ENCODE peak calls at places on chromosomes 7 and 10, in six cellular contexts. One of them, this sample, is unnamed.

GRCh38 chr7:105808703-105809590 is 67.5 kb downstream of the ATXN7L1 start:
- DNase-seq in NCI-H2081: no peak
- DNase-seq in activated CD4-positive, alpha-beta T cell treated with anti-CD3 and anti-CD28 coated beads, Interleukin-2, amount 50 U/mL, for 4 hours: peak
- DNase-seq in ovary: no peak
- DNase-seq in GM04503: no peak
- DNase-seq in activated CD4-positive, CD25-positive, alpha-beta regulatory T cell: peak
- DNase-seq in this sample: no peak

GRCh38 chr7:67463983-67464382 is 467.4 kb downstream of the TYW1 start:
- DNase-seq in NCI-H2081: no peak
- DNase-seq in activated CD4-positive, alpha-beta T cell treated with anti-CD3 and anti-CD28 coated beads, Interleukin-2, amount 50 U/mL, for 4 hours: no peak
- DNase-seq in ovary: no peak
- DNase-seq in GM04503: no peak
- DNase-seq in activated CD4-positive, CD25-positive, alpha-beta regulatory T cell: no peak
- DNase-seq in this sample: no peak

GRCh38 chr7:98679741-98680140 is 62.7 kb downstream of the NPTX2 start:
- DNase-seq in NCI-H2081: no peak
- DNase-seq in activated CD4-positive, alpha-beta T cell treated with anti-CD3 and anti-CD28 coated beads, Interleukin-2, amount 50 U/mL, for 4 hours: no peak
- DNase-seq in ovary: no peak
- DNase-seq in GM04503: no peak
- DNase-seq in activated CD4-positive, CD25-positive, alpha-beta regulatory T cell: no peak
- DNase-seq in this sample: no peak

GRCh38 chr7:7920481-7920880 is 48.1 kb upstream of the GLCCI1 start:
- DNase-seq in NCI-H2081: no peak
- DNase-seq in activated CD4-positive, alpha-beta T cell treated with anti-CD3 and anti-CD28 coated beads, Interleukin-2, amount 50 U/mL, for 4 hours: no peak
- DNase-seq in ovary: no peak
- DNase-seq in GM04503: no peak
- DNase-seq in activated CD4-positive, CD25-positive, alpha-beta regulatory T cell: no peak
- DNase-seq in this sample: peak

GRCh38 chr10:68633281-68633680 is 73.1 kb downstream of the TET1 start:
- DNase-seq in NCI-H2081: no peak
- DNase-seq in activated CD4-positive, alpha-beta T cell treated with anti-CD3 and anti-CD28 coated beads, Interleukin-2, amount 50 U/mL, for 4 hours: no peak
- DNase-seq in ovary: no peak
- DNase-seq in GM04503: no peak
- DNase-seq in activated CD4-positive, CD25-positive, alpha-beta regulatory T cell: no peak
- DNase-seq in this sample: peak

GRCh38 chr10:91978585-91978984 is 55.0 kb downstream of the BTAF1 start:
- DNase-seq in NCI-H2081: no peak
- DNase-seq in activated CD4-positive, alpha-beta T cell treated with anti-CD3 and anti-CD28 coated beads, Interleukin-2, amount 50 U/mL, for 4 hours: no peak
- DNase-seq in ovary: no peak
- DNase-seq in GM04503: no peak
- DNase-seq in activated CD4-positive, CD25-positive, alpha-beta regulatory T cell: no peak
- DNase-seq in this sample: no peak

GRCh38 chr7:42247301-42247700 is 10.3 kb upstream of the GLI3 start:
- DNase-seq in NCI-H2081: no peak
- DNase-seq in activated CD4-positive, alpha-beta T cell treated with anti-CD3 and anti-CD28 coated beads, Interleukin-2, amount 50 U/mL, for 4 hours: no peak
- DNase-seq in ovary: no peak
- DNase-seq in GM04503: peak
- DNase-seq in activated CD4-positive, CD25-positive, alpha-beta regulatory T cell: no peak
- DNase-seq in this sample: no peak

GRCh38 chr10:121734517-121735137 is 136.4 kb upstream of the FGFR2 start:
- DNase-seq in NCI-H2081: no peak
- DNase-seq in activated CD4-positive, alpha-beta T cell treated with anti-CD3 and anti-CD28 coated beads, Interleukin-2, amount 50 U/mL, for 4 hours: no peak
- DNase-seq in ovary: no peak
- DNase-seq in GM04503: no peak
- DNase-seq in activated CD4-positive, CD25-positive, alpha-beta regulatory T cell: no peak
- DNase-seq in this sample: peak

GRCh38 chr7:128755816-128756476 is 16.8 kb downstream of the CALU start:
- DNase-seq in NCI-H2081: peak
- DNase-seq in activated CD4-positive, alpha-beta T cell treated with anti-CD3 and anti-CD28 coated beads, Interleukin-2, amount 50 U/mL, for 4 hours: no peak
- DNase-seq in ovary: no peak
- DNase-seq in GM04503: peak
- DNase-seq in activated CD4-positive, CD25-positive, alpha-beta regulatory T cell: no peak
- DNase-seq in this sample: no peak

GRCh38 chr7:2190531-2190930 is 42.2 kb downstream of the MAD1L1 start:
- DNase-seq in NCI-H2081: peak
- DNase-seq in activated CD4-positive, alpha-beta T cell treated with anti-CD3 and anti-CD28 coated beads, Interleukin-2, amount 50 U/mL, for 4 hours: no peak
- DNase-seq in ovary: no peak
- DNase-seq in GM04503: no peak
- DNase-seq in activated CD4-positive, CD25-positive, alpha-beta regulatory T cell: no peak
- DNase-seq in this sample: no peak

GRCh38 chr10:86312701-86313270 is 53.8 kb downstream of the GRID1 start:
- DNase-seq in NCI-H2081: peak
- DNase-seq in activated CD4-positive, alpha-beta T cell treated with anti-CD3 and anti-CD28 coated beads, Interleukin-2, amount 50 U/mL, for 4 hours: no peak
- DNase-seq in ovary: no peak
- DNase-seq in GM04503: no peak
- DNase-seq in activated CD4-positive, CD25-positive, alpha-beta regulatory T cell: no peak
- DNase-seq in this sample: peak

GRCh38 chr7:100603697-100604077 is 1.5 kb downstream of the PCOLCE start:
- DNase-seq in NCI-H2081: no peak
- DNase-seq in activated CD4-positive, alpha-beta T cell treated with anti-CD3 and anti-CD28 coated beads, Interleukin-2, amount 50 U/mL, for 4 hours: no peak
- DNase-seq in ovary: peak
- DNase-seq in GM04503: no peak
- DNase-seq in activated CD4-positive, CD25-positive, alpha-beta regulatory T cell: no peak
- DNase-seq in this sample: no peak

GRCh38 chr10:98041352-98042043 is 11.1 kb upstream of the CRTAC1 start:
- DNase-seq in NCI-H2081: peak
- DNase-seq in activated CD4-positive, alpha-beta T cell treated with anti-CD3 and anti-CD28 coated beads, Interleukin-2, amount 50 U/mL, for 4 hours: no peak
- DNase-seq in ovary: no peak
- DNase-seq in GM04503: peak
- DNase-seq in activated CD4-positive, CD25-positive, alpha-beta regulatory T cell: no peak
- DNase-seq in this sample: peak

GRCh38 chr7:25965405-25966123 is 186.4 kb upstream of the NFE2L3 start:
- DNase-seq in NCI-H2081: peak
- DNase-seq in activated CD4-positive, alpha-beta T cell treated with anti-CD3 and anti-CD28 coated beads, Interleukin-2, amount 50 U/mL, for 4 hours: no peak
- DNase-seq in ovary: no peak
- DNase-seq in GM04503: no peak
- DNase-seq in activated CD4-positive, CD25-positive, alpha-beta regulatory T cell: no peak
- DNase-seq in this sample: no peak

GRCh38 chr10:5291501-5292195 is 73.1 kb upstream of the UCN3 start:
- DNase-seq in NCI-H2081: peak
- DNase-seq in activated CD4-positive, alpha-beta T cell treated with anti-CD3 and anti-CD28 coated beads, Interleukin-2, amount 50 U/mL, for 4 hours: no peak
- DNase-seq in ovary: no peak
- DNase-seq in GM04503: peak
- DNase-seq in activated CD4-positive, CD25-positive, alpha-beta regulatory T cell: no peak
- DNase-seq in this sample: no peak

GRCh38 chr10:114925675-114926204 is 12.3 kb upstream of the TRUB1 start:
- DNase-seq in NCI-H2081: no peak
- DNase-seq in activated CD4-positive, alpha-beta T cell treated with anti-CD3 and anti-CD28 coated beads, Interleukin-2, amount 50 U/mL, for 4 hours: no peak
- DNase-seq in ovary: no peak
- DNase-seq in GM04503: peak
- DNase-seq in activated CD4-positive, CD25-positive, alpha-beta regulatory T cell: no peak
- DNase-seq in this sample: no peak

GRCh38 chr7:55127622-55128081 is 108.8 kb downstream of the EGFR start:
- DNase-seq in NCI-H2081: peak
- DNase-seq in activated CD4-positive, alpha-beta T cell treated with anti-CD3 and anti-CD28 coated beads, Interleukin-2, amount 50 U/mL, for 4 hours: no peak
- DNase-seq in ovary: no peak
- DNase-seq in GM04503: no peak
- DNase-seq in activated CD4-positive, CD25-positive, alpha-beta regulatory T cell: no peak
- DNase-seq in this sample: peak

GRCh38 chr10:86109421-86109820 is 257.2 kb downstream of the GRID1 start:
- DNase-seq in NCI-H2081: no peak
- DNase-seq in activated CD4-positive, alpha-beta T cell treated with anti-CD3 and anti-CD28 coated beads, Interleukin-2, amount 50 U/mL, for 4 hours: no peak
- DNase-seq in ovary: no peak
- DNase-seq in GM04503: no peak
- DNase-seq in activated CD4-positive, CD25-positive, alpha-beta regulatory T cell: no peak
- DNase-seq in this sample: no peak

GRCh38 chr7:79282051-79282694 is 171.3 kb downstream of the MAGI2 start:
- DNase-seq in NCI-H2081: peak
- DNase-seq in activated CD4-positive, alpha-beta T cell treated with anti-CD3 and anti-CD28 coated beads, Interleukin-2, amount 50 U/mL, for 4 hours: no peak
- DNase-seq in ovary: no peak
- DNase-seq in GM04503: peak
- DNase-seq in activated CD4-positive, CD25-positive, alpha-beta regulatory T cell: no peak
- DNase-seq in this sample: peak

GRCh38 chr10:108112218-108112617 is 947.7 kb upstream of the SORCS1 start:
- DNase-seq in NCI-H2081: no peak
- DNase-seq in activated CD4-positive, alpha-beta T cell treated with anti-CD3 and anti-CD28 coated beads, Interleukin-2, amount 50 U/mL, for 4 hours: no peak
- DNase-seq in ovary: no peak
- DNase-seq in GM04503: no peak
- DNase-seq in activated CD4-positive, CD25-positive, alpha-beta regulatory T cell: no peak
- DNase-seq in this sample: no peak

GRCh38 chr10:119737827-119738226 is 12.0 kb downstream of the INPP5F start:
- DNase-seq in NCI-H2081: no peak
- DNase-seq in activated CD4-positive, alpha-beta T cell treated with anti-CD3 and anti-CD28 coated beads, Interleukin-2, amount 50 U/mL, for 4 hours: peak
- DNase-seq in ovary: no peak
- DNase-seq in GM04503: peak
- DNase-seq in activated CD4-positive, CD25-positive, alpha-beta regulatory T cell: no peak
- DNase-seq in this sample: no peak

GRCh38 chr10:3806603-3807002 is 21.6 kb upstream of the KLF6 start:
- DNase-seq in NCI-H2081: peak
- DNase-seq in activated CD4-positive, alpha-beta T cell treated with anti-CD3 and anti-CD28 coated beads, Interleukin-2, amount 50 U/mL, for 4 hours: no peak
- DNase-seq in ovary: no peak
- DNase-seq in GM04503: peak
- DNase-seq in activated CD4-positive, CD25-positive, alpha-beta regulatory T cell: no peak
- DNase-seq in this sample: no peak

GRCh38 chr7:11751315-11751714 is 80.7 kb downstream of the THSD7A start:
- DNase-seq in NCI-H2081: no peak
- DNase-seq in activated CD4-positive, alpha-beta T cell treated with anti-CD3 and anti-CD28 coated beads, Interleukin-2, amount 50 U/mL, for 4 hours: no peak
- DNase-seq in ovary: no peak
- DNase-seq in GM04503: no peak
- DNase-seq in activated CD4-positive, CD25-positive, alpha-beta regulatory T cell: no peak
- DNase-seq in this sample: no peak

GRCh38 chr7:151178236-151178635 is 8.8 kb downstream of the ASB10 start:
- DNase-seq in NCI-H2081: no peak
- DNase-seq in activated CD4-positive, alpha-beta T cell treated with anti-CD3 and anti-CD28 coated beads, Interleukin-2, amount 50 U/mL, for 4 hours: no peak
- DNase-seq in ovary: no peak
- DNase-seq in GM04503: no peak
- DNase-seq in activated CD4-positive, CD25-positive, alpha-beta regulatory T cell: no peak
- DNase-seq in this sample: no peak

GRCh38 chr7:64849924-64850499 is 53.1 kb upstream of the ZNF273 start:
- DNase-seq in NCI-H2081: no peak
- DNase-seq in activated CD4-positive, alpha-beta T cell treated with anti-CD3 and anti-CD28 coated beads, Interleukin-2, amount 50 U/mL, for 4 hours: no peak
- DNase-seq in ovary: no peak
- DNase-seq in GM04503: no peak
- DNase-seq in activated CD4-positive, CD25-positive, alpha-beta regulatory T cell: no peak
- DNase-seq in this sample: no peak

GRCh38 chr7:37145682-37146081 is 303.0 kb downstream of the ELMO1 start:
- DNase-seq in NCI-H2081: no peak
- DNase-seq in activated CD4-positive, alpha-beta T cell treated with anti-CD3 and anti-CD28 coated beads, Interleukin-2, amount 50 U/mL, for 4 hours: no peak
- DNase-seq in ovary: no peak
- DNase-seq in GM04503: no peak
- DNase-seq in activated CD4-positive, CD25-positive, alpha-beta regulatory T cell: no peak
- DNase-seq in this sample: no peak

GRCh38 chr7:12322287-12322902 is 81.3 kb downstream of the VWDE start:
- DNase-seq in NCI-H2081: peak
- DNase-seq in activated CD4-positive, alpha-beta T cell treated with anti-CD3 and anti-CD28 coated beads, Interleukin-2, amount 50 U/mL, for 4 hours: no peak
- DNase-seq in ovary: no peak
- DNase-seq in GM04503: no peak
- DNase-seq in activated CD4-positive, CD25-positive, alpha-beta regulatory T cell: no peak
- DNase-seq in this sample: peak

GRCh38 chr7:44048031-44048795 is 3.7 kb downstream of the DBNL start:
- DNase-seq in NCI-H2081: no peak
- DNase-seq in activated CD4-positive, alpha-beta T cell treated with anti-CD3 and anti-CD28 coated beads, Interleukin-2, amount 50 U/mL, for 4 hours: no peak
- DNase-seq in ovary: no peak
- DNase-seq in GM04503: no peak
- DNase-seq in activated CD4-positive, CD25-positive, alpha-beta regulatory T cell: no peak
- DNase-seq in this sample: no peak

GRCh38 chr7:137626469-137627067 is 220.2 kb downstream of the DGKI start:
- DNase-seq in NCI-H2081: peak
- DNase-seq in activated CD4-positive, alpha-beta T cell treated with anti-CD3 and anti-CD28 coated beads, Interleukin-2, amount 50 U/mL, for 4 hours: no peak
- DNase-seq in ovary: no peak
- DNase-seq in GM04503: no peak
- DNase-seq in activated CD4-positive, CD25-positive, alpha-beta regulatory T cell: no peak
- DNase-seq in this sample: peak

GRCh38 chr7:79454325-79454960 is 976 bp upstream of the MAGI2 start:
- DNase-seq in NCI-H2081: no peak
- DNase-seq in activated CD4-positive, alpha-beta T cell treated with anti-CD3 and anti-CD28 coated beads, Interleukin-2, amount 50 U/mL, for 4 hours: no peak
- DNase-seq in ovary: peak
- DNase-seq in GM04503: no peak
- DNase-seq in activated CD4-positive, CD25-positive, alpha-beta regulatory T cell: no peak
- DNase-seq in this sample: peak